ENCODE peak calls at places on chromosomes 6 and 20, in five cellular contexts. Y, L, J, X and O are unnamed samples. For H3K4me1, the result is how much of the 10 kb centered on the place peaks cover.

GRCh38 chr20:59001449-59002171 is 5.4 kb downstream of the CTSZ start:
- DNase-seq in X (no peak), L (no peak), Y (peak), J (peak), O (no peak)

GRCh38 chr20:62437985-62438384 is 10.6 kb upstream of the RBBP8NL start:
- DNase-seq in Y (peak), X (no peak), J (peak), L (no peak), O (no peak)

GRCh38 chr20:48797850-48798747 is 29.7 kb downstream of the PREX1 start:
- DNase-seq in X (no peak), J (no peak), L (no peak), Y (no peak), O (no peak)

GRCh38 chr20:3277686-3278465 is 38.9 kb upstream of the SLC4A11 start:
- DNase-seq in Y (no peak), X (no peak), L (no peak), J (no peak), O (no peak)

GRCh38 chr6:107624541-107624940 is 134.6 kb downstream of the SOBP start:
- DNase-seq in Y (no peak), X (no peak), L (peak), J (no peak), O (no peak)

GRCh38 chr20:9488063-9488462 is 26.3 kb upstream of the LAMP5 start:
- DNase-seq in J (no peak), X (no peak), Y (no peak), L (no peak), O (no peak)

GRCh38 chr20:22579711-22580697 is 4.4 kb downstream of the FOXA2 start:
- DNase-seq in J (no peak), X (no peak), L (no peak), Y (no peak), O (no peak)

GRCh38 chr6:91241946-91242613 is 655.2 kb upstream of the MAP3K7 start:
- DNase-seq in J (no peak), Y (no peak), L (no peak), X (no peak), O (no peak)

GRCh38 chr6:3346476-3346875 is 87.7 kb downstream of the PSMG4 start:
- DNase-seq in X (no peak), Y (no peak), L (no peak), J (no peak), O (no peak)

GRCh38 chr20:34022154-34022842 is 28.6 kb downstream of the RALY start:
- DNase-seq in J (no peak), X (no peak), Y (no peak), L (no peak), O (no peak)

GRCh38 chr20:59661141-59661540 is 56.8 kb downstream of the PHACTR3 start:
- DNase-seq in L (no peak), X (peak), J (no peak), Y (peak), O (no peak)

GRCh38 chr6:36592221-36592655 is 1.9 kb upstream of the SRSF3 start:
- DNase-seq in X (no peak), Y (no peak), L (no peak), J (no peak), O (no peak)

GRCh38 chr6:43743682-43744381 is 26.2 kb upstream of the VEGFA start:
- DNase-seq in Y (peak), L (no peak), J (no peak), X (no peak), O (no peak)

GRCh38 chr6:23180504-23181293 is 611.3 kb downstream of the HDGFL1 start:
- DNase-seq in J (no peak), L (no peak), Y (no peak), X (no peak), O (no peak)

GRCh38 chr6:36698196-36698595 is 570 bp downstream of the RAB44 start:
- DNase-seq in Y (no peak), J (no peak), X (no peak), L (no peak), O (no peak)

GRCh38 chr20:64164123-64164836 is at the start of gene MYT1:
- DNase-seq in L (no peak), Y (no peak), X (no peak), J (no peak), O (no peak)

GRCh38 chr6:21536280-21536766 is 57.2 kb upstream of the SOX4 start:
- DNase-seq in J (no peak), L (no peak), X (no peak), Y (no peak), O (no peak)

GRCh38 chr6:121627761-121628160 is 192.3 kb downstream of the GJA1 start:
- DNase-seq in J (no peak), Y (no peak), X (no peak), L (no peak), O (no peak)

GRCh38 chr20:22797103-22797502 is 212.7 kb upstream of the FOXA2 start:
- DNase-seq in Y (no peak), X (no peak), J (no peak), L (no peak), O (no peak)

GRCh38 chr6:6007311-6008113 is 787 bp upstream of the NRN1 start:
- DNase-seq in L (no peak), J (peak), Y (no peak), X (no peak), O (no peak)

GRCh38 chr6:168377856-168378832 is 58.6 kb upstream of the DACT2 start:
- DNase-seq in J (no peak), X (no peak), L (no peak), Y (no peak), O (no peak)

GRCh38 chr20:16596991-16597390 is 23.7 kb upstream of the KIF16B start:
- DNase-seq in L (no peak), Y (no peak), J (no peak), X (no peak), O (no peak)

GRCh38 chr6:149846321-149846720 is 17.8 kb downstream of the LRP11 start:
- DNase-seq in X (peak), Y (peak), L (peak), J (no peak), O (no peak)

GRCh38 chr6:129624488-129624887 is 85.5 kb downstream of the ARHGAP18 start:
- DNase-seq in X (no peak), Y (no peak), L (no peak), J (no peak), O (no peak)

GRCh38 chr6:134662077-134662476 is 287.8 kb downstream of the ALDH8A1 start:
- DNase-seq in Y (no peak), J (no peak), X (no peak), L (no peak), O (no peak)

GRCh38 chr6:10901751-10902150 is 14.9 kb downstream of the SYCP2L start:
- DNase-seq in L (no peak), X (no peak), J (no peak), Y (no peak), O (no peak)

GRCh38 chr6:33613146-33613793 is 7.9 kb upstream of the ITPR3 start:
- DNase-seq in Y (no peak), L (no peak), X (no peak), J (no peak), O (no peak)

GRCh38 chr6:41306187-41306854 is 19.8 kb upstream of the TREM1 start:
- DNase-seq in J (no peak), X (peak), L (peak), Y (no peak), O (no peak)

GRCh38 chr20:32457476-32457986 is 99.4 kb downstream of the ASXL1 start:
- DNase-seq in Y (peak), X (no peak), J (peak), L (no peak), O (no peak)

GRCh38 chr20:1264727-1265126 is 1.4 kb upstream of the SNPH start:
- DNase-seq in L (no peak), X (no peak), Y (no peak), J (no peak), O (no peak)

GRCh38 chr6:98769546-98769945 is 64.8 kb upstream of the POU3F2 start:
- DNase-seq in Y (no peak), J (no peak), X (no peak), L (no peak), O (no peak)

GRCh38 chr20:58850693-58851174 is at the start of gene GNAS-AS1:
- DNase-seq in X (peak), J (peak), Y (peak), L (peak), O (no peak)

GRCh38 chr20:33837096-33837830 is 26.1 kb downstream of the CHMP4B start:
- DNase-seq in J (no peak), X (no peak), L (no peak), Y (no peak), O (no peak)

GRCh38 chr6:90101403-90101802 is 195.2 kb downstream of the BACH2 start:
- DNase-seq in X (no peak), Y (no peak), J (no peak), L (no peak), O (no peak)

GRCh38 chr20:17557675-17558006 is 12.2 kb upstream of the DSTN start:
- DNase-seq in J (no peak), Y (no peak), L (peak), X (peak), O (no peak)

GRCh38 chr6:156164701-156165454 is 612.3 kb upstream of the ARID1B start:
- DNase-seq in L (no peak), J (no peak), X (no peak), Y (no peak), O (no peak)

GRCh38 chr20:24782801-24783630 is 166.1 kb upstream of the CST7 start:
- DNase-seq in J (no peak), X (no peak), L (no peak), Y (peak), O (no peak)
- TF ChIP-seq CTCF in J (no peak), X (no peak), L (no peak), Y (no peak), O (no peak)

GRCh38 chr6:53299331-53299835 is 49.4 kb downstream of the ELOVL5 start:
- DNase-seq in Y (no peak), L (no peak), X (no peak), J (no peak), O (no peak)

GRCh38 chr6:53306819-53307347 is 41.9 kb downstream of the ELOVL5 start:
- DNase-seq in X (no peak), J (no peak), L (no peak), Y (no peak), O (no peak)

GRCh38 chr6:53300656-53301551 is 47.8 kb downstream of the ELOVL5 start:
- DNase-seq in X (no peak), L (no peak), J (no peak), Y (no peak), O (no peak)

GRCh38 chr6:53302678-53303360 is 45.9 kb downstream of the ELOVL5 start:
- DNase-seq in X (no peak), J (no peak), L (no peak), Y (no peak), O (no peak)

DNA sequence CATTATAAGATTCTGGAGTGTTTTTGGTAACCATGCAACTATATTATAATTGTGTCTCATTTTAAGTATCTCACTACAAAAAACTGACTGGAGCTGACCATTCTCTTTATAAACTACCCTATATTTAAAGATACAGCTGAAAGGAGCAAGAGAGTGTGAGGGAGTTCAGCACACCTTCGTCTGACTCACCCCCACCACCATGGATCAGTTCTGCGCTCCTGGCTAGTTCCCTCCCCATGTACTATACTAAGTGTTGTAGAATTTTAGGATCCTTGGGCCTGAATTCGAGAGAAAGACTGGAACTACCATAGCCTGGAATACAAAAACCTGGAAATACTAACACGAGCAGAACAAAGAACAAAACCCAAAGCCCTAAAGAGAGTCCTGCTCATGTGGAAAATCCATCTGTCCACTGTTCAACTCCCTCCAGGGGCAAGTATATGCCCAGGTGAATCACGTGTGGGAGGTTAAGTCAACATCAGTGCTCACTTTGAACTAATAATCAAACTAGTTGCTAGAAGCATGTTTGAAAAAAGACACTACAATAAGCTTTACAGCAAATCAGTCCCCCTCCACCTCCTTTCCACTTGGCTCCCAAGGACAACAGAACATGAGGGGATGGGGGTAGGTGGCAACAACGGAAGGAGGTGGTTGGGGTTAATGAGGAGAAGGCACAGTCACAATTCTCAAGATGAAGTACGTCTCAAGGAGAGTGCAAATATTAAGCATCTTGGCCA is 46.8 kb downstream of the ELOVL5 start:
- DNase-seq in Y (no peak), J (no peak), L (no peak), X (no peak), O (no peak)
- H3K4me1 ChIP-seq in Y (under half), J (half or more), L (under half), X (under half), O (half or more)

DNA sequence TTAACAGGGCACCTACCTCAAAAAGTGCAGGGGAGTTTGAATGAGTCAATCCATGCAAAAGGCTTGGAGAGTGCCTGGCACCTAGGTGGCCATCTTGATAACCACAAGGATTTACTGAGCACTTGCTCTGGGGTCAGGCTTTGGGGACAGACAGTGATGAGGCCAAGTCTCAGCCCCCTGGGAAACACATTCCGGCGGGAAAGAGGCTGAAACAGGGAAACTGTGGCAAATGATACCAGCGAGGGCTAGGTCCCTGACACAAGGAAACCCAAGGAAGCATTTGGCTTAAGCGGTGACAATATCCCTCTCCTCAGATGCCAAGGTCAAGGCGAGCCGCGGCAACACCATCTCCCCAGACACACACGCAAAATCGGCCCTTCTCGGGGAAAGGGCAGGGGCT is 527 bp upstream of the DOK5 start:
- DNase-seq in J (no peak), L (no peak), Y (no peak), X (no peak), O (no peak)
- H3K4me3 ChIP-seq in J (peak), L (no peak), Y (no peak), X (peak), O (peak)

DNA sequence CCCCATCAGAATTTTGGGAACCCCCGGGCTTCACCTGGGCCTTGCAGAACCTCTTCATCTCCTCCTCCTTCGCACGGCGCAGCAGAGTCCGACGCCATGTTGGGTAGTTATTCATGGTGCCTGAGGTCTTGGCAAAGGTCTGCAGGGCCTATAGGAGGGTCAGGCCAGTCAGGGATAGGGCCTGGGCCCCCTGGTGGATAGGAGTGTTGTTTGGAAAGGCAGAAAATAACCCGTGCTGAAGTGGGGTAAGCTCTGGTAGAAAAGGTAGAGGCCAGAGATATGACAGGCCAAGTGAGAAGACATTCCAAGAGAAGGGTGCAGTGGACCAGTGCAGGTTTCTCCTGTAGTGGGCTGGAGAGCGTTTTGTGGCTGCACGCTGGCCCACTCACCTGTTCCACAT is 4.9 kb downstream of the SMPD2 start:
- DNase-seq in X (no peak), L (no peak), J (no peak), Y (no peak), O (peak)
- TF ChIP-seq CTCF in X (no peak), L (peak), J (no peak), Y (no peak), O (no peak)

DNA sequence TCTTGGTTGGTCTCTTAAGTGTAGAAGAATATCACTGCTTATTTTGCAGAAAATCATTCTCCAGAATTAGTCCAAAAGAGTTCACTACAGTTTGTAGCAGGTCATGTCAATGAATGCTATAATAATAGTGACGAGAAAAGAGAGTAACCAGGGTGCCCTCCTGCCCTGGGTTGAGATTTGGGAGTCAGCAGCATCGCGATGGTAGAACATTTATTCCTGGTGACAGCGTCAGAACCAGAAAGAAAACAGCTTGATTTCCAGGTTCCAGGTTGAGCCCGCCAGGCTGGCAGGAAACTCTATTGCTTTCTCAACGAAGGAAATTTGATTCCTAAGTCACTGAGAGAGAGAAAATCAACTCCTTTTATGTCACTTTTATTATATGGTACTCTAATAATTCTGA is 550.3 kb downstream of the QKI start:
- DNase-seq in Y (no peak), L (no peak), J (no peak), X (no peak), O (no peak)
- H3K4me1 ChIP-seq in Y (under half), L (under half), J (under half), X (under half), O (under half)

DNA sequence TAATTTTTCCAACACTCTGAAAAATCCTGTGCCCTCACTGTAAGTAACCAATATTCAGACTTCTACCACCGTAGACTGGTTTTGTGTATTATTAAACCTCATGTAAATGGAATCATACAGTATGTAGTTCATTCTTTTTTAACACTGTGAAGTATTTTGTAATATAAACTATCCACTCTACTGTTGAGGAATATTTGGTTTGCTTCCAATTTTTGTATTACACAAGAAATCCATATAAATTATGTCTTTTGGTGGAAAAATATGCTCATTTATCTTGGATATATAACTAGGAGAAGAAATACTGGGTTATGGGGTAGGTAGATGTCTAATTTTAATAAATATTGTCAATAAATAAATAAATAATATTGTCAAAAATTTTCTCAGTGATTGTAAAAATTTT is 116.8 kb downstream of the CHD6 start:
- DNase-seq in J (no peak), X (no peak), L (no peak), Y (no peak), O (no peak)
- H3K4me3 ChIP-seq in J (no peak), X (no peak), L (no peak), Y (no peak), O (no peak)

GRCh38 chr6:118263929-118264486 is 284.1 kb upstream of the PLN start:
- DNase-seq in L (no peak), X (no peak), J (no peak), Y (no peak), O (no peak)
- TF ChIP-seq CTCF in L (peak), X (no peak), J (no peak), Y (peak), O (no peak)

GRCh38 chr6:52419809-52420667 is at the start of gene EFHC1:
- DNase-seq in X (peak), Y (peak), L (peak), J (peak), O (no peak)

GRCh38 chr6:52415917-52416628 is 4.1 kb upstream of the EFHC1 start:
- DNase-seq in Y (no peak), X (no peak), J (no peak), L (no peak), O (no peak)

GRCh38 chr6:52416629-52417151 is 3.5 kb upstream of the EFHC1 start:
- DNase-seq in Y (no peak), L (peak), J (no peak), X (no peak), O (no peak)

GRCh38 chr6:52418606-52419005 is 1.5 kb upstream of the EFHC1 start:
- DNase-seq in Y (no peak), X (no peak), L (no peak), J (no peak), O (no peak)

GRCh38 chr6:52417675-52418111 is 2.4 kb upstream of the EFHC1 start:
- DNase-seq in J (no peak), Y (no peak), L (peak), X (no peak), O (no peak)
- H3K4me1 ChIP-seq in J (under half), Y (under half), L (under half), X (under half), O (under half)

GRCh38 chr20:25148181-25148981 is 47.1 kb upstream of the ENTPD6 start:
- DNase-seq in Y (no peak), X (no peak), J (peak), L (no peak), O (no peak)
- H3K4me3 ChIP-seq in Y (no peak), X (peak), J (peak), L (no peak), O (peak)